ENCODE peak calls at places on chromosomes 16 and 17, in seven cellular contexts. One of them, this sample, is unnamed.

GRCh38 chr16:8182761-8183160 is 407.6 kb downstream of the TMEM114 start:
- DNase-seq in ovary: no peak
- DNase-seq in GM23338: no peak
- DNase-seq in left lung: no peak
- DNase-seq in progenitor cell of endocrine pancreas: no peak
- DNase-seq in uterus: no peak
- DNase-seq in IMR-90: no peak
- DNase-seq in this sample: no peak

GRCh38 chr17:2899911-2900310 is 103.7 kb downstream of the RAP1GAP2 start:
- DNase-seq in ovary: no peak
- DNase-seq in GM23338: no peak
- DNase-seq in left lung: no peak
- DNase-seq in progenitor cell of endocrine pancreas: peak
- DNase-seq in uterus: no peak
- DNase-seq in IMR-90: peak
- DNase-seq in this sample: no peak

GRCh38 chr17:12256380-12256995 is 235.8 kb downstream of the MAP2K4 start:
- DNase-seq in ovary: peak
- DNase-seq in GM23338: peak
- DNase-seq in left lung: no peak
- DNase-seq in progenitor cell of endocrine pancreas: no peak
- DNase-seq in uterus: peak
- DNase-seq in IMR-90: peak
- DNase-seq in this sample: no peak

GRCh38 chr17:43966276-43966675 is 12.5 kb upstream of the PYY start:
- DNase-seq in ovary: no peak
- DNase-seq in GM23338: no peak
- DNase-seq in left lung: no peak
- DNase-seq in progenitor cell of endocrine pancreas: no peak
- DNase-seq in uterus: no peak
- DNase-seq in IMR-90: no peak
- DNase-seq in this sample: no peak

GRCh38 chr16:59543641-59544040 is 809.5 kb upstream of the GOT2 start:
- DNase-seq in ovary: no peak
- DNase-seq in GM23338: no peak
- DNase-seq in left lung: no peak
- DNase-seq in progenitor cell of endocrine pancreas: no peak
- DNase-seq in uterus: no peak
- DNase-seq in IMR-90: peak
- DNase-seq in this sample: no peak

GRCh38 chr17:77927777-77928518 is 30.6 kb upstream of the TNRC6C start:
- DNase-seq in ovary: no peak
- DNase-seq in GM23338: no peak
- DNase-seq in left lung: no peak
- DNase-seq in progenitor cell of endocrine pancreas: no peak
- DNase-seq in uterus: no peak
- DNase-seq in IMR-90: no peak
- DNase-seq in this sample: no peak

GRCh38 chr16:57024894-57025680 is 35.7 kb downstream of the NLRC5 start:
- DNase-seq in ovary: no peak
- DNase-seq in GM23338: no peak
- DNase-seq in left lung: no peak
- DNase-seq in progenitor cell of endocrine pancreas: no peak
- DNase-seq in uterus: no peak
- DNase-seq in IMR-90: no peak
- DNase-seq in this sample: no peak

GRCh38 chr17:14150604-14151003 is 81.3 kb downstream of the COX10 start:
- DNase-seq in ovary: no peak
- DNase-seq in GM23338: no peak
- DNase-seq in left lung: no peak
- DNase-seq in progenitor cell of endocrine pancreas: no peak
- DNase-seq in uterus: no peak
- DNase-seq in IMR-90: no peak
- DNase-seq in this sample: no peak

GRCh38 chr16:68335175-68335574 is 24.4 kb downstream of the PRMT7 start:
- DNase-seq in ovary: no peak
- DNase-seq in GM23338: no peak
- DNase-seq in left lung: no peak
- DNase-seq in progenitor cell of endocrine pancreas: no peak
- DNase-seq in uterus: no peak
- DNase-seq in IMR-90: peak
- DNase-seq in this sample: no peak

GRCh38 chr16:30700491-30700890 is 1.5 kb downstream of the SRCAP start:
- DNase-seq in ovary: no peak
- DNase-seq in GM23338: no peak
- DNase-seq in left lung: no peak
- DNase-seq in progenitor cell of endocrine pancreas: no peak
- DNase-seq in uterus: no peak
- DNase-seq in IMR-90: peak
- DNase-seq in this sample: no peak

GRCh38 chr16:58197314-58198012 is 443 bp downstream of the CSNK2A2 start:
- DNase-seq in ovary: no peak
- DNase-seq in GM23338: peak
- DNase-seq in left lung: peak
- DNase-seq in progenitor cell of endocrine pancreas: no peak
- DNase-seq in uterus: no peak
- DNase-seq in IMR-90: no peak
- DNase-seq in this sample: no peak

GRCh38 chr17:48048321-48049140 is at the start of gene NFE2L1:
- DNase-seq in ovary: peak
- DNase-seq in GM23338: peak
- DNase-seq in left lung: peak
- DNase-seq in progenitor cell of endocrine pancreas: peak
- DNase-seq in uterus: peak
- DNase-seq in IMR-90: peak
- DNase-seq in this sample: no peak

GRCh38 chr17:13631541-13631940 is 29.8 kb upstream of the HS3ST3A1 start:
- DNase-seq in ovary: no peak
- DNase-seq in GM23338: no peak
- DNase-seq in left lung: no peak
- DNase-seq in progenitor cell of endocrine pancreas: no peak
- DNase-seq in uterus: no peak
- DNase-seq in IMR-90: no peak
- DNase-seq in this sample: no peak

GRCh38 chr17:77942111-77942988 is 16.2 kb upstream of the TNRC6C start:
- DNase-seq in ovary: no peak
- DNase-seq in GM23338: no peak
- DNase-seq in left lung: no peak
- DNase-seq in progenitor cell of endocrine pancreas: no peak
- DNase-seq in uterus: no peak
- DNase-seq in IMR-90: no peak
- DNase-seq in this sample: no peak

GRCh38 chr17:29243792-29244191 is 2.9 kb upstream of the CRYBA1 start:
- DNase-seq in ovary: no peak
- DNase-seq in GM23338: peak
- DNase-seq in left lung: no peak
- DNase-seq in progenitor cell of endocrine pancreas: no peak
- DNase-seq in uterus: no peak
- DNase-seq in IMR-90: peak
- DNase-seq in this sample: no peak

GRCh38 chr17:17935321-17936271 is 36.6 kb downstream of the TOM1L2 start:
- DNase-seq in ovary: no peak
- DNase-seq in GM23338: no peak
- DNase-seq in left lung: no peak
- DNase-seq in progenitor cell of endocrine pancreas: no peak
- DNase-seq in uterus: no peak
- DNase-seq in IMR-90: peak
- DNase-seq in this sample: no peak

GRCh38 chr16:87713469-87714229 is 52.1 kb downstream of the KLHDC4 start:
- DNase-seq in ovary: no peak
- DNase-seq in GM23338: no peak
- DNase-seq in left lung: peak
- DNase-seq in progenitor cell of endocrine pancreas: no peak
- DNase-seq in uterus: no peak
- DNase-seq in IMR-90: no peak
- DNase-seq in this sample: no peak

GRCh38 chr17:83119987-83120864 is 40.8 kb downstream of the METRNL start:
- DNase-seq in ovary: no peak
- DNase-seq in GM23338: peak
- DNase-seq in left lung: peak
- DNase-seq in progenitor cell of endocrine pancreas: no peak
- DNase-seq in uterus: no peak
- DNase-seq in IMR-90: no peak
- DNase-seq in this sample: no peak

GRCh38 chr17:58318627-58319180 is 9.9 kb downstream of the TSPOAP1 start:
- DNase-seq in ovary: no peak
- DNase-seq in GM23338: no peak
- DNase-seq in left lung: no peak
- DNase-seq in progenitor cell of endocrine pancreas: no peak
- DNase-seq in uterus: peak
- DNase-seq in IMR-90: no peak
- DNase-seq in this sample: no peak

GRCh38 chr17:9670596-9670995 is 25.3 kb downstream of the USP43 start:
- DNase-seq in ovary: no peak
- DNase-seq in GM23338: peak
- DNase-seq in left lung: no peak
- DNase-seq in progenitor cell of endocrine pancreas: no peak
- DNase-seq in uterus: no peak
- DNase-seq in IMR-90: no peak
- DNase-seq in this sample: no peak

GRCh38 chr16:74438492-74438979 is 17.3 kb upstream of the CLEC18B start:
- DNase-seq in ovary: no peak
- DNase-seq in GM23338: no peak
- DNase-seq in left lung: no peak
- DNase-seq in progenitor cell of endocrine pancreas: no peak
- DNase-seq in uterus: no peak
- DNase-seq in IMR-90: no peak
- DNase-seq in this sample: no peak

GRCh38 chr16:48165961-48166578 is 10.3 kb upstream of the ABCC12 start:
- DNase-seq in ovary: no peak
- DNase-seq in GM23338: no peak
- DNase-seq in left lung: no peak
- DNase-seq in progenitor cell of endocrine pancreas: no peak
- DNase-seq in uterus: no peak
- DNase-seq in IMR-90: peak
- DNase-seq in this sample: no peak

GRCh38 chr17:67018429-67019125 is 25.8 kb upstream of the CACNG1 start:
- DNase-seq in ovary: no peak
- DNase-seq in GM23338: no peak
- DNase-seq in left lung: no peak
- DNase-seq in progenitor cell of endocrine pancreas: no peak
- DNase-seq in uterus: no peak
- DNase-seq in IMR-90: no peak
- DNase-seq in this sample: no peak

GRCh38 chr17:72244494-72244893 is 123.7 kb downstream of the SOX9 start:
- DNase-seq in ovary: no peak
- DNase-seq in GM23338: no peak
- DNase-seq in left lung: no peak
- DNase-seq in progenitor cell of endocrine pancreas: no peak
- DNase-seq in uterus: no peak
- DNase-seq in IMR-90: peak
- DNase-seq in this sample: no peak

GRCh38 chr17:79391376-79391775 is 219.5 kb downstream of the RBFOX3 start:
- DNase-seq in ovary: no peak
- DNase-seq in GM23338: no peak
- DNase-seq in left lung: no peak
- DNase-seq in progenitor cell of endocrine pancreas: no peak
- DNase-seq in uterus: no peak
- DNase-seq in IMR-90: no peak
- DNase-seq in this sample: no peak

GRCh38 chr16:84541999-84542876 is 37.8 kb upstream of the MEAK7 start:
- DNase-seq in ovary: no peak
- DNase-seq in GM23338: no peak
- DNase-seq in left lung: no peak
- DNase-seq in progenitor cell of endocrine pancreas: no peak
- DNase-seq in uterus: no peak
- DNase-seq in IMR-90: peak
- DNase-seq in this sample: no peak
- TF ChIP-seq CTCF in ovary: no peak
- TF ChIP-seq CTCF in GM23338: no peak
- TF ChIP-seq CTCF in left lung: no peak
- TF ChIP-seq CTCF in progenitor cell of endocrine pancreas: no peak
- TF ChIP-seq CTCF in uterus: no peak
- TF ChIP-seq CTCF in IMR-90: no peak
- TF ChIP-seq CTCF in this sample: no peak

DNA sequence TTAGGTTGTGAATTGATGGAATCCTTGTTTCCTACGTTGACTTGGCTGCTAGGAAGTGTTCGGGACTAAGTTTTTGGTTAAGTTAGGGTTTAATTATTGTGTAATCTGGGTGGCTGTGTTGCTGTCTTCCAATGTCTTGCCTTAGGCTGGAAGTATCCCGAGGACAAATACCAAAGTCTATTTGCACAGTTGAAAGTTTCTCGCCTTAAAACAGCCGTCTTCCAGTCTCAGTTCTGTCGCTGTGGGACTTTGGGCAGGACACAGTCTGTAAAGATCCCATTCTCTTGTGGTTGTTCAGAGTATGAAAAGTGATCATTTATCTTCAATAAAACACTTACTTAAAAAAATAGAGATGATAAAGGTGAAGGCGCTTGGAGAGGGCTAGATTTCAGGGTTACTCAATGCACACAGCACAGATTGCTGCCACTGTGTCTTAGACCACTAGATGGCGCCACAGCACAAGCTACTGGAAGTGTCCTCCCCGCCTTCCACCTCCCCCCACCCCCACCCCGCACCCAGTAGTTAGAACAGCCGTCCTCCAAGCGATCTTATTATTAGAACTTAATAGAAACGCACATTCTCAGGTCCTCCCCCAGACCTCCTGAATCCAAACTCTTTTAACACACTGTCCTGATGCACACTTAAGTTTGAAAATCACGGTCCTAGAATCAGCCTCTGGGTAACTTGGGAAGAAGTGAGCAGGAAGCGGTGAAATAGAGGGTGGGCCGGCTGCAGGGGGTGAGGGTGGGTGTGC is 45.8 kb downstream of the AKAP1 start:
- DNase-seq in ovary: peak
- DNase-seq in GM23338: peak
- DNase-seq in left lung: no peak
- DNase-seq in progenitor cell of endocrine pancreas: peak
- DNase-seq in uterus: peak
- DNase-seq in IMR-90: peak
- DNase-seq in this sample: peak
- TF ChIP-seq CTCF in ovary: peak
- TF ChIP-seq CTCF in GM23338: peak
- TF ChIP-seq CTCF in left lung: peak
- TF ChIP-seq CTCF in progenitor cell of endocrine pancreas: peak
- TF ChIP-seq CTCF in uterus: peak
- TF ChIP-seq CTCF in IMR-90: peak
- TF ChIP-seq CTCF in this sample: peak

DNA sequence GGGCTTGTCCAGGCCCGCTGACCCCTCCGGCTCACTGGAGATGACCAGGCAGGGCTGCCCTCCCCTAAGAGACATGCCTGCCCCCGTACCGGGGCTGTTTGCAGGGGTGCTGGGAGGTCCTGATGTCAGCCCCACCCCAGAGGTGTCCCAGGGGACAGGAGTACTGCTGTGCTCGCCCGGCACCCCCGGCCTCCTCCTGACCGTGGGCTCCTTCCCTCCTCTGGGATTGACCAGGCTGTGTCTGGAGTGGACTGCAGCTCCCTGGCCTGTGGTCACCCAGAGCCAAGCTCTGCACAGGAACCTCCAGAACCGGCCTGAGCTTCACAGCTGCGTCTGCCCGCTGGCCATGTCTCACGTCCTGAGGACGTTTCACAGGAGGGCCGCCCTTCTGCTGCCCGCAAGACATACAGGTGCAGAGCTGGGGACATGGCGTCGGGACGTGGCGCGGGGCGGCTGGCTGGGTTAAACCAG is 53.2 kb downstream of the LMF1 start:
- DNase-seq in ovary: no peak
- DNase-seq in GM23338: no peak
- DNase-seq in left lung: peak
- DNase-seq in progenitor cell of endocrine pancreas: no peak
- DNase-seq in uterus: no peak
- DNase-seq in IMR-90: no peak
- DNase-seq in this sample: no peak
- TF ChIP-seq CTCF in ovary: no peak
- TF ChIP-seq CTCF in GM23338: no peak
- TF ChIP-seq CTCF in left lung: no peak
- TF ChIP-seq CTCF in progenitor cell of endocrine pancreas: no peak
- TF ChIP-seq CTCF in uterus: no peak
- TF ChIP-seq CTCF in IMR-90: no peak
- TF ChIP-seq CTCF in this sample: no peak

GRCh38 chr17:64291268-64291851 is 28.3 kb upstream of the TEX2 start:
- DNase-seq in ovary: no peak
- DNase-seq in GM23338: peak
- DNase-seq in left lung: no peak
- DNase-seq in progenitor cell of endocrine pancreas: no peak
- DNase-seq in uterus: no peak
- DNase-seq in IMR-90: no peak
- DNase-seq in this sample: no peak
- TF ChIP-seq CTCF in ovary: no peak
- TF ChIP-seq CTCF in GM23338: peak
- TF ChIP-seq CTCF in left lung: no peak
- TF ChIP-seq CTCF in progenitor cell of endocrine pancreas: peak
- TF ChIP-seq CTCF in uterus: no peak
- TF ChIP-seq CTCF in IMR-90: peak
- TF ChIP-seq CTCF in this sample: peak

This sample was measured in D721Med.